ENCODE peak calls at places on chromosomes 2 and 18, in six cellular contexts. N is Panc1, I is HT-29, O is posterior vena cava, E is memory B cell, S is lung. G is an unnamed sample.

GRCh38 chr2:53442783-53443182 is 324.8 kb upstream of the CHAC2 start:
- DNase-seq in N (no peak), E (no peak), I (peak; percentile 27), O (no peak), S (no peak), G (no peak)

GRCh38 chr18:54479365-54479764 is 111.7 kb upstream of the DYNAP start:
- DNase-seq in O (no peak), N (no peak), S (no peak), I (no peak), E (no peak), G (no peak)

GRCh38 chr2:168565112-168565511 is 109.0 kb downstream of the CERS6 start:
- DNase-seq in S (no peak), O (no peak), N (no peak), E (no peak), I (no peak), G (no peak)

GRCh38 chr2:22817197-22817596 is 567.8 kb upstream of the KLHL29 start:
- DNase-seq in S (no peak), E (no peak), N (no peak), I (peak; percentile 26), O (no peak), G (peak; percentile 75)

GRCh38 chr2:106095478-106096392 is 98.4 kb downstream of the UXS1 start:
- DNase-seq in E (peak; percentile 31), S (peak; percentile 28), O (no peak), I (no peak), N (no peak), G (no peak)

GRCh38 chr2:143261986-143262784 is 133.0 kb downstream of the ARHGAP15 start:
- DNase-seq in E (peak; percentile 50), S (peak; percentile 35), I (no peak), O (no peak), N (no peak), G (no peak)

GRCh38 chr2:117603569-117603968 is 210.9 kb upstream of the DDX18 start:
- DNase-seq in I (no peak), E (no peak), N (no peak), O (no peak), S (no peak), G (no peak)

GRCh38 chr2:78845786-78846185 is 179.7 kb upstream of the REG3G start:
- DNase-seq in S (no peak), I (no peak), E (no peak), N (no peak), O (no peak), G (no peak)

GRCh38 chr2:21260316-21260715 is 136.5 kb downstream of the TDRD15 start:
- DNase-seq in N (no peak), S (no peak), O (no peak), I (no peak), E (no peak), G (no peak)

GRCh38 chr2:173231465-173231864 is 123.2 kb upstream of the CDCA7 start:
- DNase-seq in E (no peak), O (no peak), I (no peak), N (no peak), S (no peak), G (no peak)

GRCh38 chr2:3160751-3161330 is 216.8 kb downstream of the EIPR1 start:
- DNase-seq in O (peak; percentile 62), N (no peak), S (no peak), E (no peak), I (no peak), G (no peak)

GRCh38 chr18:44715245-44715644 is 34.6 kb downstream of the SETBP1 start:
- DNase-seq in I (no peak), S (peak; percentile 24), E (no peak), O (peak; percentile 86), N (no peak), G (no peak)

GRCh38 chr2:10487144-10488104 is 39.3 kb upstream of the ODC1 start:
- DNase-seq in S (no peak), I (peak; percentile 75), E (no peak), O (peak; percentile 74), N (peak; percentile 47), G (no peak)

GRCh38 chr2:15608392-15608761 is 16.7 kb downstream of the DDX1 start:
- DNase-seq in I (no peak), S (no peak), N (no peak), O (no peak), E (no peak), G (no peak)

GRCh38 chr2:106057206-106057605 is 136.9 kb downstream of the UXS1 start:
- DNase-seq in E (no peak), O (no peak), I (peak; percentile 47), S (no peak), N (no peak), G (no peak)

GRCh38 chr2:226057365-226057764 is 657.9 kb downstream of the NYAP2 start:
- DNase-seq in N (no peak), S (no peak), O (no peak), I (no peak), E (no peak), G (no peak)

GRCh38 chr2:237682901-237683670 is 55.7 kb downstream of the LRRFIP1 start:
- DNase-seq in S (peak; percentile 68), O (no peak), I (peak; percentile 49), N (no peak), E (no peak), G (no peak)

GRCh38 chr2:178403671-178404379 is 47.1 kb downstream of the PRKRA start:
- DNase-seq in O (no peak), N (no peak), I (no peak), E (no peak), S (no peak), G (no peak)

GRCh38 chr18:48656582-48656981 is 117.8 kb downstream of the CTIF start:
- DNase-seq in O (no peak), I (no peak), N (no peak), S (no peak), E (no peak), G (no peak)

GRCh38 chr2:74764429-74765272 is 69.3 kb upstream of the HK2 start:
- DNase-seq in S (no peak), I (no peak), E (no peak), O (no peak), N (no peak), G (no peak)

GRCh38 chr2:46385786-46386577 is 88.8 kb downstream of the EPAS1 start:
- DNase-seq in E (no peak), O (no peak), N (no peak), I (no peak), S (peak; percentile 27), G (no peak)

GRCh38 chr2:72116081-72116533 is 31.6 kb downstream of the CYP26B1 start:
- DNase-seq in E (no peak), O (no peak), N (no peak), I (no peak), S (no peak), G (peak; percentile 22)

GRCh38 chr2:219638948-219639341 is 11.5 kb downstream of the SLC4A3 start:
- DNase-seq in O (no peak), N (no peak), E (no peak), I (no peak), S (no peak), G (no peak)

GRCh38 chr2:2389215-2389614 is 58.1 kb upstream of the MYT1L start:
- DNase-seq in S (no peak), O (no peak), N (no peak), E (no peak), I (no peak), G (no peak)

GRCh38 chr2:20091305-20091991 is 40.0 kb upstream of the LAPTM4A start:
- DNase-seq in I (no peak), E (no peak), N (no peak), S (no peak), O (no peak), G (peak; percentile 34)